ENCODE peak calls at places on chromosomes 3 and 15, in five cellular contexts. Q is mesendoderm, I is lower lobe of right lung, B is astrocyte of the spinal cord, C is left ventricle myocardium inferior. H is an unnamed sample.

GRCh38 chr3:9715127-9715526 is 11.5 kb downstream of the CPNE9 start:
- DNase-seq in Q (peak), I (no peak), B (no peak), C (no peak), H (peak)

GRCh38 chr15:41872166-41872747 is 21.6 kb downstream of the SPTBN5 start:
- DNase-seq in Q (no peak), I (no peak), B (no peak), C (no peak), H (no peak)

GRCh38 chr3:173255555-173255954 is 114.5 kb upstream of the SPATA16 start:
- DNase-seq in Q (no peak), I (no peak), B (no peak), C (no peak), H (no peak)

GRCh38 chr3:98777801-98778220 is 14.7 kb downstream of the ST3GAL6 start:
- DNase-seq in Q (no peak), I (no peak), B (peak), C (no peak), H (no peak)

GRCh38 chr3:185552358-185552877 is at the start of gene LIPH:
- DNase-seq in Q (peak), I (no peak), B (no peak), C (no peak), H (peak)

GRCh38 chr15:74208901-74209559 is 6.4 kb upstream of the STRA6 start:
- DNase-seq in Q (peak), I (no peak), B (peak), C (no peak), H (peak)

GRCh38 chr3:104982130-104982529 is 384.6 kb upstream of the ALCAM start:
- DNase-seq in Q (no peak), I (no peak), B (no peak), C (no peak), H (no peak)

GRCh38 chr3:185733980-185734724 is 90.7 kb downstream of the IGF2BP2 start:
- DNase-seq in Q (peak), I (no peak), B (peak), C (no peak), H (peak)

GRCh38 chr3:184726497-184726896 is 14.6 kb upstream of the MAGEF1 start:
- DNase-seq in Q (no peak), I (no peak), B (no peak), C (no peak), H (no peak)

GRCh38 chr3:108862865-108863798 is 40.5 kb downstream of the TRAT1 start:
- DNase-seq in Q (peak), I (no peak), B (peak), C (no peak), H (no peak)

GRCh38 chr15:60649845-60650548 is 171.1 kb upstream of the ICE2 start:
- DNase-seq in Q (peak), I (no peak), B (peak), C (no peak), H (peak)

GRCh38 chr15:76185716-76186115 is 125.6 kb downstream of the ETFA start:
- DNase-seq in Q (peak), I (no peak), B (peak), C (no peak), H (peak)

GRCh38 chr15:74430510-74430951 is 3.2 kb downstream of the SEMA7A start:
- DNase-seq in Q (no peak), I (no peak), B (no peak), C (no peak), H (no peak)

GRCh38 chr15:87498545-87498944 is 758.0 kb downstream of the NTRK3 start:
- DNase-seq in Q (peak), I (no peak), B (peak), C (no peak), H (no peak)

GRCh38 chr3:52014613-52015012 is 18.9 kb upstream of the RPL29 start:
- DNase-seq in Q (peak), I (no peak), B (no peak), C (no peak), H (peak)

GRCh38 chr15:62886431-62887071 is 156.0 kb upstream of the TPM1 start:
- DNase-seq in Q (peak), I (no peak), B (peak), C (no peak), H (peak)

GRCh38 chr15:68154923-68155559 is 50.1 kb downstream of the CALML4 start:
- DNase-seq in Q (peak), I (no peak), B (peak), C (no peak), H (peak)

GRCh38 chr15:87207945-87208580 is 1048.5 kb downstream of the NTRK3 start:
- DNase-seq in Q (no peak), I (no peak), B (peak), C (no peak), H (no peak)

DNA sequence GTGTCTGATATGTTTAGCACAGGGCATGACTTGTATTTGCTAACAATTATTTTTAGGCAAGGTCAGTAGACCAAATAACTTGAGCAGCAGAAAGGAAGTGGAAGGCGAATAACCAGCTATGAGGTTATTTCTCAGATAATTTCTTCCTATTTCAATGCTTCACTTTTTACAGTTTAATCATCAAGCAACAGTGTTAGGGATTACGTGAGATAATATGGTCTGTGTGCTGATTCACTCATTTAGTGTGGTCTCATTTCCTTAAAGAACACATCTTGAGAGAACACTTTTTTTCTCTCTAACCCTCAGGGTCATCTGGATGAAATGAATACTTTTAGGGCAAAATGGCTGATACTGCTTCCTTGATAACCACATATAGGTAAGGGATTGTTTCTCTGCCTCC is 126.0 kb upstream of the CCNL1 start:
- DNase-seq in Q (no peak), I (no peak), B (no peak), C (no peak), H (no peak)
- H3K4me3 ChIP-seq in Q (no peak), I (no peak), B (no peak), C (no peak), H (no peak)

GRCh38 chr3:187783098-187783497 is 37.8 kb upstream of the BCL6 start:
- DNase-seq in Q (no peak), I (peak), B (peak), C (peak), H (no peak)
- H3K4me3 ChIP-seq in Q (no peak), I (no peak), B (no peak), C (no peak), H (no peak)

GRCh38 chr15:96349034-96349932 is 18.8 kb downstream of the NR2F2 start:
- DNase-seq in Q (no peak), I (no peak), B (peak), C (no peak), H (no peak)

GRCh38 chr15:96350884-96351639 is 20.6 kb downstream of the NR2F2 start:
- DNase-seq in Q (no peak), I (no peak), B (no peak), C (no peak), H (no peak)

GRCh38 chr15:96349933-96350292 is 19.4 kb downstream of the NR2F2 start:
- DNase-seq in Q (no peak), I (no peak), B (no peak), C (no peak), H (no peak)

GRCh38 chr15:96351801-96352593 is 21.5 kb downstream of the NR2F2 start:
- DNase-seq in Q (no peak), I (no peak), B (peak), C (no peak), H (peak)

DNA sequence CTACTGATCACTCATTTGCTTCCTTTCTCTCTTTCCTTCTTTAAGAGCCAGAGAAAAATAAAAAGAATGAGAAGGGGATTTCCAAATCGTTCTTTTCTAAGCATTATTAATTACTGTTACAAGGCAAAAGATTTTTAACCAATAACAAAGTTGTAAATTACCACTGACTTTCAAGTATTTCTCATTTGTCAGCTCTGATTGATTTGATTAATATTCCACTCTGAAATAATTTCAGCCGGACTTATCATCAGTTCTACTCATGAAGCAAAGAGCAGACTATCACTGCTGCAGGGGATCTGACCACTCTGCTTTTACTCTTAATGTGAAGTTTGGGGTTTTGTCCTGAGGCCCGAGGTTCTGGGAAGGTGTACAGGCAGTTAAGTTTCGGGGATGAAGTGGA is 19.8 kb downstream of the NR2F2 start:
- DNase-seq in Q (no peak), I (no peak), B (no peak), C (no peak), H (no peak)
- H3K4me3 ChIP-seq in Q (no peak), I (no peak), B (no peak), C (peak), H (no peak)

DNA sequence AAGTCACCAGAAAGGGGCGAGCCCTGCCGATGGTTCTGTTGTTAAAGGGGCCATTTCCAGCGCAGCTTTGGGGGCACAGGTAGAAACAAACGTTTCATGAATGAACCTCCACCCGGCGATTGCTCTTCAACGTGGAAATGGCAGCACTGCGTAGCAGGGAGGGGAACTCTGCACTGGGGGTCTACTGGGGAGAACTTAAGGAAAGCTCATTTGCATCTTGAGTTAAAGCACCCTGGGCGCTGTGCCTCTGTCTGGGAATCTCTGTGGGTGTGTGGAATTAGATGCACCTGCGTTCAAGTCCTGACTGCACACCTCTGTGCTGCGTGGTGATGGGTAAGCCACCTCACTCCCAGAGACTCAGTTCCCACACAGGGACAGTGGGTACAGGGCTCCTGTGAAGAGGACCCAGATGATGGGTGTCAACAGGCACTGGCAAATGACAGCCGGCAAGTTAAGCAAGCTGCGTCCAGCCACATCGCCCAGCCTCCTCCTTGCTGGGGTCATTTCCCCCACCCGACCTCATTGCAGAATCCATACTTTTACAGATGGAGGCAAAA is 68.8 kb downstream of the ASB7 start:
- DNase-seq in Q (no peak), I (no peak), B (no peak), C (no peak), H (no peak)
- H3K4me3 ChIP-seq in Q (no peak), I (no peak), B (no peak), C (no peak), H (no peak)

DNA sequence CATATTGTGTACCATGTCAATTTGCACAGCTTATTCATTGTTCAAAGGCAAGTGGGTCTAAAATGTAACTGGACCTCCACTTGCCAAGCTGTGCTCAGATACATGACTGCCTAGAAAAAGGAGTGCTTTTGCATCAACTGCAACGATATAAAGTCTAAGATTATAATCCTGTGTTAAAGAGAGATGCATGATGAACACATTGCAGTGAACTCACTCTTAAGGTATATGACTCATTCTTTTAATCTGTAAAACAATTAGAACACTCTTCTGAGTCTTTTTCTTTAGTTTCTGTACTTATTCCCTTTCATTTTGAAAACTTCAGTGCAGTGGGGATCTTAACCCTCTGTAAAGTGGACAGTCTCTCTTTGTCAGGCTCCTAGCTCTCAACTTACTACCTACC is 982.8 kb downstream of the ROBO1 start:
- DNase-seq in Q (no peak), I (no peak), B (peak), C (no peak), H (no peak)
- H3K4me3 ChIP-seq in Q (no peak), I (no peak), B (no peak), C (no peak), H (no peak)

DNA sequence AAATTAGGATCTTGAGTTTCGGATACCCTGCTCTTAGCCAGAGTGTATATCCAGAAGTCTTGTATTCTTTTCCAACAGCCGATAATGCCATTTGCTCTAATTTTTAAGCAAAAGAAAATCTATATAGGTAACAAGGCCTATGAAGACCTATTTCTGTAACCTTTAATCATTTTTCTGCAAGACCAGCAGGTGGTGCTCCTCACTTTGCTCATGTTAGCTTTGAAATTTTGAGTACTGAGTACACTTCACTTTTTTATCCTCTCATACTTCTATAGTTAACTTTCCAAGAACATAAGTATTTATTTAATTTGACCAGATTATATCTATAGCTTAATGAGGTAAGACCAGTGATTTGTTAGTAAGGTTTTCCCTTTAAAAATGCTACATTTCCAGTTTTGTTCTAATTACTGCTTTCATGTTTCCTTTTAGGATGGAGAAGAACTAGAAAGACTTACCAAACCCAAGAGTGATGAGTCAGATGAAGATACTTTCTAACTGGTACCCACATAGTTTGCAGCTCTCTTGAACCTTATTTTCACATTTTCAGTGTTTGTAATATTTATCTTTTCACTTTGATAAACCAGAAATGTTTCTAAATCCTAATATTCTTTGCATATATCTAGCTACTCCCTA is 20.5 kb downstream of the SLC35A5 start:
- DNase-seq in Q (peak), I (no peak), B (peak), C (no peak), H (peak)
- H3K4me3 ChIP-seq in Q (no peak), I (no peak), B (no peak), C (no peak), H (no peak)